ENCODE peak calls at places on chromosomes 16 and 17, in six cellular contexts. R, F, A, Y, K and O are unnamed samples.

GRCh38 chr16:74760007-74760767 is 14.4 kb downstream of the FA2H start:
- DNase-seq in A (no peak), F (no peak), R (no peak), Y (peak; percentile 60), K (no peak), O (no peak)

GRCh38 chr17:63816669-63817068 is 10.6 kb upstream of the PSMC5 start:
- DNase-seq in A (no peak), Y (no peak), K (no peak), F (no peak), R (no peak), O (peak; percentile 1)

GRCh38 chr16:75108792-75109731 is 7.5 kb downstream of the LDHD start:
- DNase-seq in Y (no peak), K (peak; percentile 90), R (peak; percentile 79), A (no peak), F (peak; percentile 85), O (peak; percentile 28)

GRCh38 chr17:61387011-61387410 is 12.6 kb upstream of the TBX2 start:
- DNase-seq in F (no peak), K (peak; percentile 49), A (no peak), Y (no peak), R (no peak), O (no peak)

GRCh38 chr16:31010539-31010938 is at the start of gene STX1B:
- DNase-seq in K (no peak), R (peak; percentile 67), Y (no peak), F (no peak), A (no peak), O (no peak)

GRCh38 chr16:23670137-23670776 is 8.4 kb upstream of the PLK1 start:
- DNase-seq in A (no peak), F (no peak), K (no peak), Y (peak; percentile 74), R (no peak), O (peak; percentile 78)

GRCh38 chr16:20023190-20023589 is 50.5 kb downstream of the GPR139 start:
- DNase-seq in A (peak; percentile 27), Y (no peak), F (no peak), R (no peak), K (no peak), O (no peak)

GRCh38 chr17:40121191-40121885 is 433 bp upstream of the MSL1 start:
- DNase-seq in Y (no peak), A (peak; percentile 13), F (no peak), K (peak; percentile 82), R (no peak), O (peak; percentile 50)

GRCh38 chr17:27407916-27408846 is 48.1 kb upstream of the KSR1 start:
- DNase-seq in Y (no peak), F (no peak), A (no peak), R (no peak), K (no peak), O (no peak)

GRCh38 chr16:70577256-70577698 is 53.7 kb downstream of the SF3B3 start:
- DNase-seq in A (no peak), Y (no peak), K (peak; percentile 47), F (peak; percentile 74), R (no peak), O (no peak)

GRCh38 chr17:10119203-10120112 is 78.9 kb downstream of the GAS7 start:
- DNase-seq in R (no peak), Y (peak; percentile 32), K (no peak), A (peak; percentile 52), F (no peak), O (no peak)

GRCh38 chr17:79116575-79117368 is 42.1 kb downstream of the ENGASE start:
- DNase-seq in Y (no peak), F (no peak), A (no peak), K (no peak), R (no peak), O (no peak)

GRCh38 chr17:79114455-79115301 is 40.1 kb downstream of the ENGASE start:
- DNase-seq in Y (no peak), K (no peak), R (no peak), A (no peak), F (no peak), O (no peak)

GRCh38 chr17:79117905-79118487 is 43.4 kb downstream of the ENGASE start:
- DNase-seq in R (no peak), Y (no peak), K (no peak), A (no peak), F (no peak), O (no peak)

GRCh38 chr17:79113699-79114098 is 39.1 kb downstream of the ENGASE start:
- DNase-seq in F (no peak), A (no peak), Y (no peak), K (no peak), R (no peak), O (no peak)

DNA sequence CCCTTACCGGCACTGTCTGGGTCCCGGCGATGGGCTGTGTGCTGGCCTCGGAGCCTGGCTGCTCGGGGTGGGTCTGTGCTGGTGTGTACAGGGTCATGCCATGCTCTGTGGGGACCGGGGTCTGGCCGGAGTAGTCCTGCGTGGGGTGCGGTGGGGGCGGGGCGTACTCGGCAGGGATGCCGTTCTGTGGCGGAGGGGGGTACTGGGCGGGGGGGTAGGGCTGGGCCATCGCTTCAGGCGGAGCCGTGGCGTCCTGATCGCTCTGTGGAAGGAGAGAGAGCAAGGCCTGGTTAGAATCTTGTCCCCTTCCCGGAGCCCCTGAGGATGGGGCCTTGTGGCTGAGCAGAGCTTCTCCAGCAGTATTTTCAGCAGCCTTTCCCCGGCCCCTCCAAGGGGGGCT is 40.9 kb downstream of the ENGASE start:
- DNase-seq in Y (no peak), K (no peak), F (no peak), A (no peak), R (no peak), O (no peak)
- TF ChIP-seq CTCF in Y (no peak), K (no peak), F (no peak), A (no peak), R (no peak), O (no peak)

GRCh38 chr17:37842401-37842800 is 81.8 kb upstream of the TBC1D3K start:
- DNase-seq in A (no peak), Y (no peak), R (no peak), K (no peak), F (no peak), O (no peak)

GRCh38 chr17:37847811-37848331 is 76.3 kb upstream of the TBC1D3K start:
- DNase-seq in Y (peak; percentile 49), F (no peak), R (no peak), K (no peak), A (peak; percentile 32), O (no peak)

GRCh38 chr17:37844158-37844976 is 79.8 kb upstream of the TBC1D3K start:
- DNase-seq in A (peak; percentile 51), Y (peak; percentile 72), F (no peak), R (peak; percentile 51), K (peak; percentile 80), O (peak; percentile 85)

GRCh38 chr17:37847102-37847501 is 77.1 kb upstream of the TBC1D3K start:
- DNase-seq in F (no peak), A (no peak), R (no peak), K (no peak), Y (no peak), O (no peak)

DNA sequence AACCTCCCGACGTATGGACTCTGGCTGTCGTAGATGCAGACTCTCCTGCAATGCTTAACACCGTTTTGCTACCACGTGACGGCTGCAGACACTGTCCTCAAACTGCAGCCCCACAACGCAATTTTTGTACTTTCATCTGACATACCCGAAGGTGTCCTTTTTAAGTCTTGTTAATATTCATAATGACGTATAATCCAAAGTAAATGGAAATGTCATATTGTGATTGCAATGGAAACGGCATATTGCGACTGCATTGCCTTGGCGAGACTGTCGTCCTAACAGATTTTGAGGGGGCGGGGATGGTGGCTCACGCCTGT is 79.3 kb upstream of the TBC1D3K start:
- DNase-seq in F (no peak), Y (no peak), A (no peak), K (no peak), R (no peak), O (no peak)
- TF ChIP-seq CTCF in F (no peak), Y (no peak), A (no peak), K (no peak), R (no peak), O (no peak)

GRCh38 chr16:86874141-86874540 is 295.8 kb downstream of the FOXL1 start:
- DNase-seq in A (no peak), Y (peak; percentile 55), F (no peak), K (no peak), R (no peak), O (peak; percentile 61)
- TF ChIP-seq CTCF in A (peak; percentile 36), Y (peak; percentile 49), F (peak; percentile 35), K (no peak), R (peak; percentile 10), O (peak; percentile 40)

GRCh38 chr16:3946604-3947180 is 66.2 kb upstream of the CREBBP start:
- DNase-seq in K (no peak), R (no peak), F (no peak), A (no peak), Y (no peak), O (no peak)
- TF ChIP-seq CTCF in K (no peak), R (no peak), F (no peak), A (no peak), Y (no peak), O (no peak)